ENCODE peak calls at places on chromosomes 16 and 17, in four cellular contexts. P, O, H and V are unnamed samples. For H3K9me3, the result is how much of the 10 kb centered on the place peaks cover.

GRCh38 chr17:62043602-62044001 is 21.5 kb downstream of the MED13 start:
- DNase-seq in H (no peak), O (no peak), P (no peak), V (no peak)

GRCh38 chr17:37191219-37191618 is 184.6 kb upstream of the C17orf78 start:
- DNase-seq in P (no peak), O (no peak), H (peak), V (no peak)

GRCh38 chr17:63774141-63774981 is at the start of gene DDX42:
- DNase-seq in O (peak), P (peak), H (peak), V (peak)

GRCh38 chr16:66560107-66560506 is 6.1 kb upstream of the CMTM1 start:
- DNase-seq in H (no peak), P (no peak), O (no peak), V (no peak)

GRCh38 chr17:16013943-16014407 is 14.4 kb downstream of the TTC19 start:
- DNase-seq in P (no peak), O (no peak), H (peak), V (no peak)

GRCh38 chr16:80129791-80130190 is 411.0 kb upstream of the DYNLRB2 start:
- DNase-seq in P (no peak), H (no peak), O (no peak), V (no peak)

GRCh38 chr16:69191136-69191535 is 4.2 kb downstream of the SNTB2 start:
- DNase-seq in H (no peak), O (no peak), P (no peak), V (no peak)

GRCh38 chr16:66242672-66243071 is 123.8 kb upstream of the CDH5 start:
- DNase-seq in H (no peak), O (no peak), P (peak), V (no peak)

GRCh38 chr17:81329279-81329926 is 34.3 kb upstream of the SLC38A10 start:
- DNase-seq in H (peak), O (peak), P (peak), V (peak)

GRCh38 chr17:83202002-83203000 is 122.9 kb downstream of the METRNL start:
- DNase-seq in O (peak), P (peak), H (no peak), V (peak)

GRCh38 chr16:57628008-57628781 is at the start of gene ADGRG1:
- DNase-seq in H (peak), P (peak), O (peak), V (no peak)

GRCh38 chr17:39527220-39527813 is 66.0 kb downstream of the CDK12 start:
- DNase-seq in O (no peak), H (no peak), P (no peak), V (no peak)

GRCh38 chr16:85460983-85461813 is 151.9 kb upstream of the GSE1 start:
- DNase-seq in P (no peak), H (peak), O (no peak), V (no peak)

GRCh38 chr16:12345349-12345748 is 368.8 kb downstream of the SNX29 start:
- DNase-seq in P (no peak), H (no peak), O (no peak), V (no peak)

GRCh38 chr17:57419940-57420522 is 163.7 kb downstream of the MSI2 start:
- DNase-seq in P (no peak), O (no peak), H (no peak), V (no peak)

GRCh38 chr17:45123930-45124796 is 8.2 kb downstream of the PLCD3 start:
- DNase-seq in P (peak), O (peak), H (peak), V (peak)

GRCh38 chr17:79633154-79633553 is 22.3 kb upstream of the RBFOX3 start:
- DNase-seq in H (no peak), P (peak), O (peak), V (no peak)

GRCh38 chr17:12627177-12627629 is 38.5 kb upstream of the MYOCD start:
- DNase-seq in P (no peak), H (peak), O (peak), V (no peak)

GRCh38 chr16:57262841-57263584 is 18.0 kb downstream of the ARL2BP start:
- DNase-seq in H (no peak), O (no peak), P (no peak), V (no peak)

GRCh38 chr17:44280383-44280782 is 12.4 kb upstream of the SLC4A1 start:
- DNase-seq in H (no peak), O (no peak), P (no peak), V (no peak)

GRCh38 chr16:67115649-67116048 is 5.9 kb downstream of the PHAF1 start:
- DNase-seq in P (no peak), O (no peak), H (peak), V (no peak)

GRCh38 chr16:85528528-85529387 is 84.4 kb upstream of the GSE1 start:
- DNase-seq in H (no peak), P (no peak), O (no peak), V (peak)

GRCh38 chr17:62075308-62075815 is 10.3 kb upstream of the MED13 start:
- DNase-seq in H (peak), O (no peak), P (no peak), V (no peak)

GRCh38 chr17:43327421-43327820 is 71.4 kb upstream of the ARL4D start:
- DNase-seq in H (peak), O (no peak), P (no peak), V (no peak)

GRCh38 chr17:43759836-43760235 is 1.2 kb upstream of the SOST start:
- DNase-seq in H (no peak), P (no peak), O (no peak), V (no peak)

GRCh38 chr17:61468263-61468907 is 16.2 kb downstream of the TBX4 start:
- DNase-seq in O (no peak), H (peak), P (peak), V (peak)

GRCh38 chr16:82504811-82505210 is 122.0 kb upstream of the CDH13 start:
- DNase-seq in H (no peak), O (no peak), P (no peak), V (no peak)

GRCh38 chr17:2707721-2708584 is 3.6 kb downstream of the CLUH start:
- DNase-seq in H (no peak), O (peak), P (no peak), V (peak)

GRCh38 chr17:68682913-68683312 is 81.7 kb upstream of the FAM20A start:
- DNase-seq in O (no peak), H (no peak), P (no peak), V (no peak)

GRCh38 chr17:7740481-7741001 is 23.0 kb downstream of the DNAH2 start:
- DNase-seq in H (no peak), O (no peak), P (no peak), V (no peak)

GRCh38 chr17:21525464-21526130 is 149.4 kb downstream of the KCNJ12 start:
- DNase-seq in P (no peak), O (no peak), H (no peak), V (no peak)

GRCh38 chr17:2723997-2724782 is 12.6 kb upstream of the CLUH start:
- DNase-seq in P (peak), H (no peak), O (no peak), V (peak)

GRCh38 chr17:791807-792206 is 9.7 kb downstream of the MRM3 start:
- DNase-seq in H (no peak), P (no peak), O (no peak), V (no peak)

GRCh38 chr17:27284811-27285415 is 9.0 kb upstream of the WSB1 start:
- DNase-seq in O (no peak), P (no peak), H (no peak), V (no peak)

GRCh38 chr16:27235938-27236245 is 32.6 kb downstream of the KDM8 start:
- DNase-seq in O (no peak), H (no peak), P (no peak), V (peak)

GRCh38 chr16:27235055-27235937 is 32.0 kb downstream of the KDM8 start:
- DNase-seq in H (peak), P (peak), O (peak), V (peak)

GRCh38 chr16:27237229-27238015 is 31.1 kb downstream of the NSMCE1 start:
- DNase-seq in H (peak), P (no peak), O (no peak), V (peak)

GRCh38 chr16:27238016-27238587 is 30.5 kb downstream of the NSMCE1 start:
- DNase-seq in P (no peak), H (no peak), O (peak), V (peak)

GRCh38 chr16:27236635-27237228 is 31.8 kb downstream of the NSMCE1 start:
- DNase-seq in O (peak), H (no peak), P (no peak), V (peak)
- H3K4me3 ChIP-seq in O (no peak), H (no peak), P (no peak), V (no peak)

GRCh38 chr17:46850688-46851028 is 725 bp upstream of the WNT9B start:
- DNase-seq in O (no peak), H (no peak), P (no peak), V (no peak)

GRCh38 chr17:46854515-46854914 is 3.1 kb downstream of the WNT9B start:
- DNase-seq in H (no peak), O (no peak), P (no peak), V (no peak)

GRCh38 chr17:46848534-46848933 is 2.8 kb upstream of the WNT9B start:
- DNase-seq in O (no peak), H (no peak), P (no peak), V (no peak)

GRCh38 chr17:46853896-46854444 is 2.6 kb downstream of the WNT9B start:
- DNase-seq in P (peak), H (peak), O (no peak), V (no peak)

GRCh38 chr17:46851029-46851741 is at the start of gene WNT9B:
- DNase-seq in P (peak), H (peak), O (no peak), V (peak)
- TF ChIP-seq CTCF in P (no peak), H (no peak), O (no peak), V (no peak)

GRCh38 chr17:5182597-5183409 is 8.9 kb downstream of the ZNF594 start:
- DNase-seq in H (no peak), P (no peak), O (no peak), V (no peak)
- H3K9me3 ChIP-seq in H (under half), P (half or more), O (half or more), V (half or more)

GRCh38 chr17:77203436-77203835 is 62.7 kb downstream of the SEC14L1 start:
- DNase-seq in O (peak), P (no peak), H (no peak), V (peak)

GRCh38 chr17:77203846-77204245 is 63.1 kb downstream of the SEC14L1 start:
- DNase-seq in O (peak), H (no peak), P (no peak), V (no peak)

GRCh38 chr17:77205396-77206124 is 64.8 kb downstream of the SEC14L1 start:
- DNase-seq in H (no peak), P (no peak), O (peak), V (peak)

GRCh38 chr17:77206125-77206523 is 65.4 kb downstream of the SEC14L1 start:
- DNase-seq in H (no peak), P (no peak), O (peak), V (no peak)

DNA sequence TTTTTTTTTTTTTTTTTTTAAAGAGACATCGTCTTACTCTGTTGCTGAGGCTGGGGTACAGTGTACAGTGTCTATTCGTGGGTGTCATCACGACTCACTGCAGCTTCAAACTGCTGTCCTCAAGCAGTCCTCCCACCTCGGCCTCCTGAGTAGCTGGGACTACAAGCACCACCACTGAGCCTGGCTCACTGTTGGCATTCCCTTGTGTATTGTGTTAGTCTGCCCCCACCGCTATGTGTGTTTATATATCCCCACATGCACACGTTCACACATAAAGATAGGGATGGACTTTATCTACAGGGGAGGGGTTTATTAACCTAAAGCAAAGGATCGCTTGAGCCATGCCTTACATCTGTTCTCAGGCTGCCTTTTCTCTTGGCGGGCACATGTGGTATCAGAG is 63.8 kb downstream of the SEC14L1 start:
- DNase-seq in P (no peak), O (peak), H (no peak), V (no peak)
- H3K4me3 ChIP-seq in P (no peak), O (no peak), H (no peak), V (no peak)

DNA sequence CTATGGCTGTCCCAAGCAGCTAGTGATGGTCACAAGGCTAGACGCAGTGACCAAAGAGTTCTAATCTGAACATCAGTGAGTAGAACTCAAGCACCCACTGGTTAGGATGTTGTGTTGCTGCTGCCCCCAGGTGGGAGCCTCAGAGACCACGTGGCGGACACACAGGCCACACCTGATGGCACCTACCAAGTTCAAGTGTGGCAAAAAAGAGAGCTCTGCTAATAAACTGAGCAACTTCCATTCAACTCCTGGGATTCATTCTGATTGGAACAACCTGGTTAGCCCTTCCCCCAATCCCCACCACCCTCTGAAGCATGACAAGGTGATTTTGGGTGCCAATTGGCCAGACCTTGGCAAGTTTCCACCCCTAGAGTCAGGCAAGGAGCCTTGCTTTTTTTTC is 3.5 kb upstream of the LCMT1 start:
- DNase-seq in P (no peak), H (no peak), O (no peak), V (no peak)
- TF ChIP-seq CTCF in P (no peak), H (no peak), O (no peak), V (no peak)

GRCh38 chr17:71208111-71208704 is 912.6 kb upstream of the SOX9 start:
- DNase-seq in P (no peak), H (peak), O (no peak), V (no peak)
- H3K9me3 ChIP-seq in P (under half), H (under half), O (under half), V (under half)

DNA sequence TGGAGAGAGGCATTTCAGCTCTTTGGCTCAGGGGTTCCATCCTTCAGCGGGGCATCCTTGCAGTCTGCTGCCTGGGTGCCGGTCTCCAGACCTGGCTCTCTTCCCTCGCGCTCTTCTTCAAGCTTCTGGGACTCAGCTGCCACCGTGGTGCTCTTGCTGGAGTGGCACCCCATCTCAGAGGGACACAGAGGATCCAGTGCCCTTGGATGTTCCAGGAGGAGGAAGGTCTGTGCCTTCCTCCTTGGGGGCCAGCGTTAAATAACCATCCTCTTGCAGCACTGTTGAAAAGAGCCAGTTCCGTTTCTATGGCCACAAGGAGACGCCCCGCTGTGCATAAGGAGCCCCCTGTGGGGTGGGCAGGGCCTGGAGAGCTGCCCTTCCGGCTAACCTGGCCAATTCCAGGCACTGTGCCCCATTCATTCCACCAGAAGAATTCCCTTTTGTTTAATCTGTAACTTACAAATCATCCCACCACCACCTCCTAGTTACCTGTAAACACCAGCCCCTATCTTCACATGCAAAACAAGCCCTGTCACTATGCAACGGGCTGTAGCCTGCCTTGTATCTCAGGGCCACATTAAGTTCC is 8.6 kb downstream of the CHD9NB start:
- DNase-seq in H (no peak), O (no peak), P (no peak), V (peak)
- H3K4me3 ChIP-seq in H (no peak), O (peak), P (no peak), V (no peak)